ENCODE peak calls at places on chromosomes 11 and 22, in five cellular contexts. G is IMR-90, O is H9, T is mesenchymal stem cell, K is H1. Z is an unnamed sample.

GRCh38 chr11:22787565-22788162 is 41.9 kb downstream of the SVIP start:
- DNase-seq in G (peak; percentile 56), O (no peak), T (peak; percentile 37), K (no peak), Z (peak; percentile 23)

GRCh38 chr22:20111045-20111688 is 4.7 kb upstream of the RANBP1 start:
- DNase-seq in G (peak; percentile 5), O (no peak), T (peak; percentile 44), K (no peak), Z (no peak)

GRCh38 chr11:106087815-106088435 is 10.5 kb downstream of the AASDHPPT start:
- DNase-seq in G (peak; percentile 65), O (peak; percentile 32), T (peak; percentile 70), K (no peak), Z (peak; percentile 40)

GRCh38 chr11:587978-588380 is 11.7 kb downstream of the PHRF1 start:
- DNase-seq in G (peak; percentile 58), O (no peak), T (peak; percentile 96), K (no peak), Z (no peak)

GRCh38 chr11:62921573-62922188 is 518 bp upstream of the CHRM1 start:
- DNase-seq in G (peak; percentile 17), O (no peak), T (no peak), K (no peak), Z (no peak)

GRCh38 chr11:134510641-134511040 is 98.6 kb upstream of the B3GAT1 start:
- DNase-seq in G (no peak), O (no peak), T (no peak), K (no peak), Z (no peak)

GRCh38 chr11:13152736-13153541 is 124.7 kb upstream of the BMAL1 start:
- DNase-seq in G (peak; percentile 42), O (no peak), T (peak; percentile 24), K (no peak), Z (no peak)

GRCh38 chr11:35781342-35782171 is 119.0 kb downstream of the TRIM44 start:
- DNase-seq in G (peak; percentile 89), O (no peak), T (peak; percentile 60), K (no peak), Z (no peak)

GRCh38 chr22:48444320-48445112 is 1383.2 kb downstream of the BRD1 start:
- DNase-seq in G (no peak), O (no peak), T (no peak), K (no peak), Z (no peak)

GRCh38 chr22:33443688-33444087 is 385.5 kb upstream of the SYN3 start:
- DNase-seq in G (no peak), O (no peak), T (no peak), K (no peak), Z (no peak)

GRCh38 chr11:35014352-35014751 is 97.9 kb downstream of the PDHX start:
- DNase-seq in G (peak; percentile 95), O (no peak), T (peak; percentile 89), K (no peak), Z (no peak)

GRCh38 chr11:47004595-47005033 is 68.1 kb downstream of the CSTPP1 start:
- DNase-seq in G (peak; percentile 98), O (no peak), T (peak; percentile 98), K (no peak), Z (no peak)

GRCh38 chr11:86551286-86551685 is 121.1 kb downstream of the ME3 start:
- DNase-seq in G (peak; percentile 95), O (no peak), T (peak; percentile 89), K (no peak), Z (no peak)

GRCh38 chr11:124897681-124898680 is at the start of gene ROBO4:
- DNase-seq in G (peak; percentile 94), O (peak; percentile 33), T (peak; percentile 79), K (peak; percentile 37), Z (no peak)
- H4K8ac ChIP-seq in G (peak within 1 kb of the TSS; percentile 86), O (no peak within 1 kb of the TSS), T (peak within 1 kb of the TSS; percentile 92), K (no peak within 1 kb of the TSS), Z (no peak within 1 kb of the TSS)

GRCh38 chr22:27919943-27920755 is 1.1 kb upstream of the PITPNB start:
- DNase-seq in G (peak; percentile 72), O (peak; percentile 60), T (peak; percentile 85), K (no peak), Z (peak; percentile 54)

GRCh38 chr22:27913162-27913741 is 5.8 kb downstream of the PITPNB start:
- DNase-seq in G (peak; percentile 29), O (no peak), T (peak; percentile 81), K (no peak), Z (no peak)

GRCh38 chr22:27919222-27919942 is at the start of gene PITPNB:
- DNase-seq in G (peak; percentile 97), O (peak; percentile 98), T (peak; percentile 97), K (peak; percentile 100), Z (peak; percentile 98)

DNA sequence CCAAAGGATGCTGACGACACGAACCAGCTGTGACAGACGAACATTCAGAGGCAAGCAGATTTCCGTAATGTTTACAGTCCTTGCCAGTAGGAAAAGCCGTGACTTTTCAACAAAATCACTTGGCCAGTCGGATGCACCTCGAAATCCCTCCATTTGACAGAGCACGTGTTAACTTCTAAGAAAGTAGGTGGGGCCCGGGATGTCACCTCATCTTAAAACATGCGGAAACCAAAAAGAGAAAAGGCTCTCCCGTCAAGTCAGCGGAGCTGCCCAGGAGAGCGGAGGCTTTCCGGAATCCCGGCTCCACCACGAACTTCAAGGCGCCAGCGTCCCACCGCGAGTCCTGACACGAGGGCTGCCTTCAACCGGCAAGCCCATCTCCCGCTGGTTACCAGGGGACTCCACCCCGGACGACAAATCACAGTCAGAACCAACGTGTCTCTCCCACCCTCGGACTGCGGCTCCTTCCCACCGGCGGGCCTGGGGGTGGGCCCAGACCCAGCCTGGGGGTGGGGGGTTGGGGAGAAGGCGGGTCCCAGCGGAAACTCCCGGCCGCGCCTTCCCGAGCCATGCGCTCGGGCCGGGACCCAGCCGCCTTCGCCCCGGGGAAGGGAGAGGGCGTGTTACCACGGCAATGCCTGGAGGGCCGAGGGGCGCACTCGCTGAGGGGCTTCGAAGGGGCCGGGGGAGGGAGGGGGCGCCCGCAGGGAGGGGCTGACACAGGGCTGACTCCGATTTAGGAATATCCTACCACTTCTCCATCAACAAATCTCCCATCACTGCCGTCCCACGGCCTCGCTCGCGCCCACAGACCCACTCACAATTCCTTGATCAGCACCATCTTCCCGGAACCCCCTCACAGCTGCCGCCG is 470 bp downstream of the PITPNB start:
- DNase-seq in G (peak; percentile 45), O (peak; percentile 65), T (peak; percentile 71), K (peak; percentile 70), Z (peak; percentile 35)
- H2BK5ac ChIP-seq in G (peak overlapping the region; percentile 82), O (no peak overlapping the region), T (peak overlapping the region; percentile 60), K (peak overlapping the region; percentile 78), Z (no peak overlapping the region)

GRCh38 chr22:49580024-49580423 is 247.6 kb downstream of the BRD1 start:
- DNase-seq in G (no peak), O (no peak), T (no peak), K (no peak), Z (no peak)

GRCh38 chr22:49575703-49576081 is 252.0 kb downstream of the BRD1 start:
- DNase-seq in G (no peak), O (peak; percentile 20), T (no peak), K (no peak), Z (no peak)

GRCh38 chr22:49574861-49575702 is 252.6 kb downstream of the BRD1 start:
- DNase-seq in G (no peak), O (peak; percentile 15), T (no peak), K (no peak), Z (no peak)

GRCh38 chr22:49576241-49577141 is 251.2 kb downstream of the BRD1 start:
- DNase-seq in G (no peak), O (peak; percentile 22), T (no peak), K (peak; percentile 32), Z (no peak)

GRCh38 chr22:49577168-49578060 is 250.3 kb downstream of the BRD1 start:
- DNase-seq in G (no peak), O (peak; percentile 23), T (no peak), K (peak; percentile 41), Z (no peak)
- H4K91ac ChIP-seq in G (no peak overlapping the region), O (no peak overlapping the region), T (no peak overlapping the region), K (no peak overlapping the region), Z (no peak overlapping the region)

GRCh38 chr22:24189249-24190158 is 8.2 kb downstream of the SUSD2 start:
- DNase-seq in G (peak; percentile 50), O (peak; percentile 86), T (peak; percentile 65), K (peak; percentile 91), Z (peak; percentile 44)
- H4K8ac ChIP-seq in G (peak overlapping the region; percentile 34), O (no peak overlapping the region), T (peak overlapping the region; percentile 71), K (peak overlapping the region; percentile 7), Z (peak overlapping the region; percentile 65)

DNA sequence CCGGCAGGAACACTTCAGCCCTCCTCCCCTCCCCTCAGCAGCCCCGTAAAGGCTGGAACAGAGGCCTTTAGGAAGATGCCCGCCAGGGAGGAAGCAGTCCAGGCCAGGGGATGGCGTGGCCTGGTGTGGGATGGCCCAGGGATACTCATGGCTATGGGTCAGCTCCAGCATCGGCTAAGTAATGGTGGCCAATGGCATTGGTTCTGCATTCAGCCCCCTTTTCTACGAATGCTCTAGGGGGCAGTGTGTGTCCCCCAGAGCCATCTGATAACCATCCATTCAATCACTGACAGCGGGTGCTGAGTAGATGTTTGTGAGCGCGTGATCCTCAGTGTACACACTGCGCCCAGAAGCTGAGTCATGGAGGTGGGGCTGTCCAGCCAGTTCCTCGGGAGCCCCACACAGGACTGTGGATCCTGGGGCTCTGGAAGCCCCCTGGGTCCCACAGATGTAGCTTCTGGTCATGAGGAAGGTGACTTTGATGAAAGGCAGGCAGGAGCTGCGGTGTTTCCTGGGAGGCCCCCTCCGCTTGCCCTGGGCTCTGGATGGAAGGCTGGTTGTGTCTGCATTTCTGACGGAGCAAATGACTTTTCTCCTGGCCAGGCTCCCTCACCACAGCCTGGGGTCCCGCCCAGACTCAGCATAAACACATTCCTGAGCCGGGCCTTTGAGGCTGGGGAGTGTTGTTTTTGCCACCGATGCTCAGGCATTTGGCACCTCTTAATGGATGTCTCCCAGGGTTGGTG is 46.5 kb downstream of the FBLN1 start:
- DNase-seq in G (peak; percentile 94), O (no peak), T (peak; percentile 96), K (no peak), Z (no peak)
- H2BK5ac ChIP-seq in G (peak overlapping the region; percentile 71), O (no peak overlapping the region), T (no peak overlapping the region), K (no peak overlapping the region), Z (no peak overlapping the region)

DNA sequence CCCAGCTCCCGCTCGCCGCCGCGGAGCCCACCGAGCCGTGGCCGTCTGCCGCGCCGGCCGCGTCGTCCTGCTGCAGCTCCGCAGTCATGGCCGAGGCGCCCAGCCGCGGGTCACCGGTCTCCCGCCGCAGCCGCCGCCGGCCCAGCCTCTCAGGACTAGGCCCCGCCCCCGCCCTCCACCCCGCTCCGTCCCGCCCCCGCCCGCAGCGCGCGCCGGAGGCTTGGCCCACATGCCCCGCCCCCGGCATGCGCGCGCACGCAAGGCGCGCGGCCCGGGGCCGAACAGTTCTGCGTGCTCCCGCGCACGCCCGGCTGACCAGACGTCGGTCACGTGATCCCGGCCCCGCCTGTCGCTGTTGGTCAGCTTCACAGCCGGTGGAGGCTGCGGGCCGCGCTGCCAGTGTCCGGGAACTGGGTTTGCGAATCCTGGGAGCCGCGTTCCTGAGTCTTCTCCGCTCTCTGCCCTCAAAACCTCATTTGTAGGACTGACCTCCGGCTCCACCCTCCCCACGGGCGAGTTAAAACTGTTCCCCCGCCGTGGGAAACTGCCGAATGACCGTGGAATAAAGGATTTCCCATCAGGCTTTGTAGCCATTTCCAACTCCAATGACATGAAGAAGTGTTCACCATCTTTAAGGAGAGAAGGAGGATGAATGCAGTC is at the start of gene USP28:
- DNase-seq in G (peak; percentile 95), O (peak; percentile 97), T (peak; percentile 94), K (peak; percentile 96), Z (peak; percentile 95)
- H4K91ac ChIP-seq in G (peak within 1 kb of the TSS; percentile 73), O (no peak within 1 kb of the TSS), T (peak within 1 kb of the TSS; percentile 96), K (peak within 1 kb of the TSS; percentile 48), Z (peak within 1 kb of the TSS; percentile 86)

GRCh38 chr22:38872831-38873248 is 824 bp upstream of the CBX6 start:
- DNase-seq in G (peak; percentile 32), O (peak; percentile 69), T (peak; percentile 61), K (peak; percentile 79), Z (no peak)
- H4K8ac ChIP-seq in G (peak overlapping the region; percentile 93), O (no peak overlapping the region), T (peak overlapping the region; percentile 99), K (peak overlapping the region; percentile 96), Z (peak overlapping the region; percentile 66)

Z was measured in neuronal stem cell.